ENCODE peak calls at places on chromosomes 16 and 17, in ten cellular contexts. One of them, this sample, is unnamed.

GRCh38 chr16:75263291-75263962 is 12.0 kb upstream of the BCAR1 start:
- DNase-seq in ELF-1: no peak
- DNase-seq in IMR-90: no peak
- DNase-seq in BJ: no peak
- DNase-seq in BE2C: no peak
- DNase-seq in NCI-H1436: no peak
- DNase-seq in AG09319: no peak
- DNase-seq in SJCRH30: no peak
- DNase-seq in endodermal cell: no peak
- DNase-seq in PC-9: no peak
- DNase-seq in this sample: no peak

GRCh38 chr17:16954541-16954940 is 17.4 kb downstream of the TNFRSF13B start:
- DNase-seq in NCI-H1436: no peak
- DNase-seq in BE2C: no peak
- DNase-seq in endodermal cell: peak
- DNase-seq in SJCRH30: no peak
- DNase-seq in BJ: no peak
- DNase-seq in ELF-1: no peak
- DNase-seq in AG09319: no peak
- DNase-seq in IMR-90: no peak
- DNase-seq in PC-9: no peak
- DNase-seq in this sample: no peak

GRCh38 chr17:66348605-66349165 is 46.3 kb downstream of the PRKCA start:
- DNase-seq in SJCRH30: peak
- DNase-seq in PC-9: peak
- DNase-seq in ELF-1: no peak
- DNase-seq in IMR-90: peak
- DNase-seq in BJ: peak
- DNase-seq in endodermal cell: no peak
- DNase-seq in AG09319: peak
- DNase-seq in BE2C: peak
- DNase-seq in NCI-H1436: peak
- DNase-seq in this sample: no peak

GRCh38 chr17:21196126-21196525 is 17.8 kb downstream of the TMEM11 start:
- DNase-seq in IMR-90: no peak
- DNase-seq in BJ: no peak
- DNase-seq in BE2C: no peak
- DNase-seq in PC-9: no peak
- DNase-seq in AG09319: no peak
- DNase-seq in NCI-H1436: no peak
- DNase-seq in SJCRH30: no peak
- DNase-seq in endodermal cell: no peak
- DNase-seq in ELF-1: no peak
- DNase-seq in this sample: no peak

GRCh38 chr17:2863204-2863603 is 67.0 kb downstream of the RAP1GAP2 start:
- DNase-seq in NCI-H1436: no peak
- DNase-seq in AG09319: no peak
- DNase-seq in BE2C: no peak
- DNase-seq in ELF-1: no peak
- DNase-seq in endodermal cell: peak
- DNase-seq in BJ: no peak
- DNase-seq in IMR-90: no peak
- DNase-seq in PC-9: no peak
- DNase-seq in SJCRH30: no peak
- DNase-seq in this sample: no peak

GRCh38 chr16:55505333-55506015 is 3.4 kb upstream of the LPCAT2 start:
- DNase-seq in BE2C: no peak
- DNase-seq in NCI-H1436: no peak
- DNase-seq in SJCRH30: no peak
- DNase-seq in endodermal cell: peak
- DNase-seq in BJ: no peak
- DNase-seq in AG09319: no peak
- DNase-seq in IMR-90: no peak
- DNase-seq in PC-9: no peak
- DNase-seq in ELF-1: no peak
- DNase-seq in this sample: no peak

GRCh38 chr17:32627233-32628008 is 140.6 kb downstream of the CDK5R1 start:
- DNase-seq in NCI-H1436: peak
- DNase-seq in AG09319: no peak
- DNase-seq in endodermal cell: peak
- DNase-seq in IMR-90: no peak
- DNase-seq in SJCRH30: peak
- DNase-seq in BJ: no peak
- DNase-seq in BE2C: no peak
- DNase-seq in ELF-1: peak
- DNase-seq in PC-9: no peak
- DNase-seq in this sample: peak

GRCh38 chr16:31274831-31275816 is 15.3 kb downstream of the ITGAM start:
- DNase-seq in PC-9: no peak
- DNase-seq in endodermal cell: no peak
- DNase-seq in AG09319: no peak
- DNase-seq in BJ: no peak
- DNase-seq in SJCRH30: no peak
- DNase-seq in NCI-H1436: no peak
- DNase-seq in BE2C: no peak
- DNase-seq in IMR-90: no peak
- DNase-seq in ELF-1: no peak
- DNase-seq in this sample: no peak

GRCh38 chr16:72099377-72099818 is 5.8 kb downstream of the DHX38 start:
- DNase-seq in PC-9: peak
- DNase-seq in endodermal cell: peak
- DNase-seq in SJCRH30: peak
- DNase-seq in AG09319: no peak
- DNase-seq in NCI-H1436: peak
- DNase-seq in IMR-90: peak
- DNase-seq in ELF-1: peak
- DNase-seq in BE2C: peak
- DNase-seq in BJ: no peak
- DNase-seq in this sample: no peak

GRCh38 chr16:35797811-35798210 is 2338.4 kb downstream of the TP53TG3F start:
- DNase-seq in PC-9: no peak
- DNase-seq in NCI-H1436: no peak
- DNase-seq in BJ: no peak
- DNase-seq in ELF-1: no peak
- DNase-seq in AG09319: no peak
- DNase-seq in BE2C: no peak
- DNase-seq in SJCRH30: no peak
- DNase-seq in IMR-90: no peak
- DNase-seq in endodermal cell: no peak
- DNase-seq in this sample: no peak

GRCh38 chr17:28865946-28866752 is 11.3 kb downstream of the ERAL1 start:
- DNase-seq in NCI-H1436: no peak
- DNase-seq in IMR-90: no peak
- DNase-seq in SJCRH30: no peak
- DNase-seq in AG09319: no peak
- DNase-seq in BJ: no peak
- DNase-seq in BE2C: no peak
- DNase-seq in ELF-1: no peak
- DNase-seq in endodermal cell: no peak
- DNase-seq in PC-9: no peak
- DNase-seq in this sample: no peak